ENCODE peak calls at places on chromosomes 6 and 20, in eight cellular contexts. O, X, N, J, Y, H, L and P are unnamed samples.

GRCh38 chr6:144007779-144008500 is at the start of gene PLAGL1:
- DNase-seq in O (no peak), X (peak; percentile 92), N (peak; percentile 45), J (no peak), Y (peak; percentile 52), H (peak; percentile 61), L (peak; percentile 26), P (no peak)

GRCh38 chr20:19661717-19662637 is 96.1 kb upstream of the RIN2 start:
- DNase-seq in O (no peak), X (peak; percentile 91), N (peak; percentile 35), J (peak; percentile 74), Y (peak; percentile 82), H (peak; percentile 81), L (peak; percentile 70), P (no peak)

GRCh38 chr6:14316911-14317535 is 199.5 kb downstream of the CD83 start:
- DNase-seq in O (no peak), X (no peak), N (no peak), J (no peak), Y (no peak), H (peak; percentile 10), L (no peak), P (no peak)

GRCh38 chr6:111764238-111765182 is 108.7 kb downstream of the FYN start:
- DNase-seq in O (peak; percentile 45), X (no peak), N (peak; percentile 61), J (no peak), Y (peak; percentile 73), H (no peak), L (no peak), P (no peak)

GRCh38 chr6:159094444-159095252 is 49.9 kb upstream of the TAGAP start:
- DNase-seq in O (no peak), X (no peak), N (no peak), J (no peak), Y (no peak), H (no peak), L (no peak), P (no peak)

GRCh38 chr6:99813565-99813964 is 180.5 kb downstream of the MCHR2 start:
- DNase-seq in O (no peak), X (no peak), N (no peak), J (no peak), Y (no peak), H (no peak), L (no peak), P (no peak)

GRCh38 chr6:123763904-123764303 is 39.8 kb upstream of the NKAIN2 start:
- DNase-seq in O (no peak), X (no peak), N (no peak), J (no peak), Y (no peak), H (no peak), L (no peak), P (no peak)

GRCh38 chr20:51424270-51425041 is 118.1 kb downstream of the NFATC2 start:
- DNase-seq in O (no peak), X (no peak), N (no peak), J (no peak), Y (no peak), H (no peak), L (no peak), P (no peak)

GRCh38 chr6:148316308-148316707 is 26.3 kb upstream of the SASH1 start:
- DNase-seq in O (no peak), X (no peak), N (no peak), J (no peak), Y (no peak), H (no peak), L (no peak), P (no peak)

GRCh38 chr6:293185-294174 is 1.2 kb downstream of the DUSP22 start:
- DNase-seq in O (peak; percentile 10), X (peak; percentile 92), N (peak; percentile 26), J (peak; percentile 78), Y (peak; percentile 42), H (peak; percentile 23), L (peak; percentile 44), P (no peak)

GRCh38 chr6:151885234-151885633 is 77.8 kb downstream of the ESR1 start:
- DNase-seq in O (no peak), X (no peak), N (no peak), J (no peak), Y (no peak), H (no peak), L (peak; percentile 29), P (no peak)

GRCh38 chr6:139330271-139330670 is 38.5 kb upstream of the TXLNB start:
- DNase-seq in O (no peak), X (no peak), N (no peak), J (peak; percentile 16), Y (no peak), H (no peak), L (no peak), P (no peak)

GRCh38 chr6:41815587-41815986 is 28.1 kb downstream of the TOMM6 start:
- DNase-seq in O (no peak), X (no peak), N (no peak), J (no peak), Y (no peak), H (no peak), L (peak; percentile 69), P (no peak)

GRCh38 chr6:88870728-88871330 is 92.6 kb downstream of the RNGTT start:
- DNase-seq in O (peak; percentile 18), X (no peak), N (peak; percentile 36), J (peak; percentile 73), Y (peak; percentile 66), H (peak; percentile 79), L (peak; percentile 54), P (no peak)

GRCh38 chr6:166952122-166952521 is 4.2 kb downstream of the RNASET2 start:
- DNase-seq in O (no peak), X (peak; percentile 59), N (no peak), J (no peak), Y (no peak), H (no peak), L (no peak), P (no peak)

GRCh38 chr20:62808211-62808865 is 3.7 kb downstream of the OGFR start:
- DNase-seq in O (peak; percentile 62), X (peak; percentile 94), N (no peak), J (peak; percentile 73), Y (peak; percentile 41), H (peak; percentile 61), L (peak; percentile 25), P (no peak)